ENCODE peak calls at places on chromosomes 4 and X, in ten cellular contexts. I is stimulated activated CD4-positive, alpha-beta T cell treated with anti-CD3 and anti-CD28 coated beads, Interleukin-4, amount 100 ng/mL, for 48 hours; J is Caco-2; K is activated CD8-positive, alpha-beta T cell treated with anti-CD3 and anti-CD28 coated beads for 36 hours; S is H4; N is left kidney; A is NCI-H1436; M is progenitor cell of endocrine pancreas; U is NB4; D is kidney glomerular epithelial cell. F is an unnamed sample.

GRCh38 chr4:184355111-184355604 is 119.2 kb downstream of the IRF2 start:
- DNase-seq in S (peak), U (peak), M (no peak), D (peak), A (no peak), N (peak), J (no peak), I (no peak), K (peak), F (peak)

GRCh38 chr4:106659386-106659785 is 290.8 kb upstream of the GIMD1 start:
- DNase-seq in U (peak), D (no peak), N (no peak), S (no peak), A (no peak), K (no peak), M (no peak), J (no peak), I (no peak), F (no peak)

GRCh38 chr4:87559090-87559837 is 30.1 kb upstream of the SPARCL1 start:
- DNase-seq in K (peak), J (peak), A (peak), N (peak), M (no peak), I (peak), S (peak), D (no peak), U (peak), F (no peak)

GRCh38 chr4:8314691-8315255 is 45.2 kb downstream of the HTRA3 start:
- DNase-seq in N (no peak), M (no peak), K (no peak), I (no peak), U (no peak), D (no peak), S (no peak), A (no peak), J (peak), F (no peak)

GRCh38 chrX:98114026-98114425 is 1230.3 kb downstream of the RPA4 start:
- DNase-seq in N (no peak), I (no peak), D (no peak), U (no peak), M (no peak), A (no peak), S (no peak), K (no peak), J (no peak), F (no peak)

GRCh38 chr4:186900980-186901379 is 177.3 kb upstream of the FAT1 start:
- DNase-seq in U (no peak), J (no peak), I (no peak), K (no peak), S (no peak), M (no peak), D (peak), A (no peak), N (no peak), F (peak)

GRCh38 chr4:136713140-136713539 is 819.2 kb downstream of the PCDH18 start:
- DNase-seq in N (no peak), I (no peak), D (peak), J (no peak), K (no peak), S (peak), U (no peak), A (no peak), M (no peak), F (peak)

GRCh38 chr4:110287130-110287529 is 88.7 kb upstream of the ELOVL6 start:
- DNase-seq in A (no peak), U (no peak), M (no peak), K (peak), S (peak), I (no peak), J (no peak), D (no peak), N (peak), F (peak)

GRCh38 chr4:113919611-113920010 is 59.8 kb downstream of the ARSJ start:
- DNase-seq in J (no peak), N (no peak), S (no peak), D (no peak), I (no peak), K (no peak), A (no peak), M (no peak), U (no peak), F (peak)

GRCh38 chrX:34656842-34657780 is at the start of gene TMEM47:
- DNase-seq in K (no peak), M (peak), U (no peak), D (no peak), I (no peak), N (peak), J (peak), S (peak), A (no peak), F (peak)

GRCh38 chrX:39967348-39967747 is 130.4 kb downstream of the BCOR start:
- DNase-seq in M (no peak), J (no peak), U (peak), D (no peak), N (no peak), K (no peak), S (no peak), A (no peak), I (peak), F (no peak)

GRCh38 chrX:153921070-153921469 is 5.0 kb downstream of the ARHGAP4 start:
- DNase-seq in U (no peak), D (no peak), K (no peak), N (no peak), J (peak), I (no peak), S (no peak), M (no peak), A (no peak), F (no peak)

GRCh38 chrX:110374544-110374943 is 15.9 kb downstream of the RTL9 start:
- DNase-seq in I (no peak), M (no peak), U (no peak), S (no peak), N (no peak), K (no peak), D (no peak), J (no peak), A (no peak), F (no peak)

GRCh38 chrX:42385730-42386129 is 392.2 kb downstream of the PPP1R2C start:
- DNase-seq in D (no peak), K (no peak), S (no peak), U (no peak), N (no peak), A (no peak), J (no peak), M (no peak), I (no peak), F (no peak)

GRCh38 chr4:78735697-78736096 is 40.5 kb upstream of the BMP2K start:
- DNase-seq in N (no peak), J (no peak), M (no peak), S (no peak), K (no peak), I (no peak), U (no peak), D (no peak), A (no peak), F (no peak)

GRCh38 chrX:28189011-28189410 is 207.8 kb upstream of the DCAF8L1 start:
- DNase-seq in D (peak), N (no peak), I (no peak), U (no peak), M (no peak), K (no peak), S (peak), A (no peak), J (no peak), F (peak)

GRCh38 chrX:3181846-3182245 is 140.6 kb downstream of the ARSF start:
- DNase-seq in M (no peak), S (no peak), J (no peak), K (no peak), N (no peak), A (no peak), D (no peak), U (no peak), I (no peak), F (peak)

GRCh38 chr4:98865059-98865458 is 63.9 kb downstream of the EIF4E start:
- DNase-seq in M (no peak), S (no peak), D (no peak), I (no peak), K (no peak), J (no peak), U (no peak), N (no peak), A (no peak), F (no peak)

GRCh38 chr4:142886566-142886965 is 40.5 kb upstream of the INPP4B start:
- DNase-seq in M (no peak), U (no peak), N (no peak), J (no peak), A (no peak), D (no peak), K (no peak), I (no peak), S (no peak), F (no peak)

F was measured in astrocyte of the spinal cord.